ENCODE peak calls at places on chromosomes 1 and 21, in seven cellular contexts. R, S, J, N, A, Q and V are unnamed samples. For H3K4me1, the result is how much of the 10 kb centered on the place peaks cover.

GRCh38 chr1:25437672-25438071 is 7.0 kb downstream of the MACO1 start:
- DNase-seq in R (no peak), S (no peak), J (no peak), N (no peak), A (no peak), Q (no peak), V (no peak)

GRCh38 chr1:93692001-93692400 is 10.4 kb upstream of the BCAR3 start:
- DNase-seq in R (no peak), S (no peak), J (no peak), N (no peak), A (peak), Q (no peak), V (no peak)

GRCh38 chr1:57889686-57890360 is 466.0 kb upstream of the DAB1 start:
- DNase-seq in R (no peak), S (no peak), J (peak), N (peak), A (peak), Q (no peak), V (no peak)

GRCh38 chr1:55428944-55429931 is 214.1 kb upstream of the USP24 start:
- DNase-seq in R (no peak), S (no peak), J (peak), N (peak), A (peak), Q (peak), V (no peak)

GRCh38 chr1:64623750-64624445 is 121.0 kb upstream of the RAVER2 start:
- DNase-seq in R (no peak), S (no peak), J (peak), N (peak), A (peak), Q (no peak), V (no peak)

GRCh38 chr1:184792450-184792969 is 37.9 kb upstream of the EDEM3 start:
- DNase-seq in R (no peak), S (no peak), J (peak), N (peak), A (peak), Q (no peak), V (no peak)

GRCh38 chr1:145961425-145962156 is 2.8 kb downstream of the ANKRD34A start:
- DNase-seq in R (no peak), S (peak), J (peak), N (no peak), A (no peak), Q (no peak), V (peak)

GRCh38 chr1:236064674-236065508 is at the start of gene NID1:
- DNase-seq in R (peak), S (no peak), J (peak), N (peak), A (peak), Q (peak), V (peak)

GRCh38 chr1:178091986-178092745 is 1.7 kb upstream of the RASAL2 start:
- DNase-seq in R (no peak), S (no peak), J (peak), N (peak), A (no peak), Q (no peak), V (no peak)

GRCh38 chr21:35585878-35586277 is 474.4 kb downstream of the SETD4 start:
- DNase-seq in R (no peak), S (no peak), J (no peak), N (no peak), A (no peak), Q (no peak), V (no peak)

GRCh38 chr1:212537610-212538009 is 71.0 kb upstream of the ATF3 start:
- DNase-seq in R (no peak), S (no peak), J (no peak), N (no peak), A (no peak), Q (no peak), V (no peak)
- H3K4me1 ChIP-seq in R (under half), S (under half), J (under half), N (under half), A (under half), Q (under half), V (under half)

GRCh38 chr1:8551613-8552093 is 233.7 kb downstream of the SLC45A1 start:
- DNase-seq in R (no peak), S (no peak), J (no peak), N (no peak), A (no peak), Q (no peak), V (no peak)

GRCh38 chr1:8552820-8553397 is 235.0 kb downstream of the SLC45A1 start:
- DNase-seq in R (no peak), S (no peak), J (no peak), N (no peak), A (no peak), Q (no peak), V (no peak)

GRCh38 chr1:8547791-8548190 is 229.9 kb downstream of the SLC45A1 start:
- DNase-seq in R (no peak), S (no peak), J (peak), N (no peak), A (no peak), Q (no peak), V (no peak)

GRCh38 chr1:8552135-8552534 is 234.2 kb downstream of the SLC45A1 start:
- DNase-seq in R (peak), S (no peak), J (no peak), N (no peak), A (no peak), Q (no peak), V (no peak)

GRCh38 chr1:8551057-8551456 is 233.1 kb downstream of the SLC45A1 start:
- DNase-seq in R (no peak), S (no peak), J (no peak), N (no peak), A (no peak), Q (no peak), V (no peak)
- H3K27ac ChIP-seq in R (no peak), S (no peak), J (peak), N (no peak), A (no peak), Q (no peak), V (no peak)

DNA sequence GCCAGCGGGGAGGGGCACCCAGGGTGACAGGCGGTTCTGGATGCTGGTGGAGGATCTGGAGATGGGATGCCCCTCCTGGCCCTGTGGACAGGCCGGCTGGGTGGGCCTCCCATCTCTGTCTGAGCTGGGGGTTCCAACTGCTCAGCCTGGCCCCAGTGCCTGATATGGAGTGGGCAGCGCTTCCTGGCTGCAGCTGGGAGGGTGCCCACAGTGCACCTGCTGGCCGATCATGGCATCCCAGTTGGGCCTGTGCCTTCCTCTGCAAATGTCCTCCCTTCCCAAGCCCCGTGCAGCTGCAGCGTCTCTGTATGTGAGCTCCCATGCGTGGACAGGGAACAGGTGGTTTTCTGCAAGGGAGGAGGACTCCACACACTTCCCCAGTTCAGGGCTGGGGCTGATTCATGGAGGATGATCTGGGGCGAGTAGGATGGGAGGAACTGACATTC is 2.1 kb downstream of the PFKL start:
- DNase-seq in R (no peak), S (no peak), J (no peak), N (no peak), A (no peak), Q (no peak), V (no peak)
- H3K4me1 ChIP-seq in R (under half), S (under half), J (under half), N (under half), A (under half), Q (under half), V (under half)

DNA sequence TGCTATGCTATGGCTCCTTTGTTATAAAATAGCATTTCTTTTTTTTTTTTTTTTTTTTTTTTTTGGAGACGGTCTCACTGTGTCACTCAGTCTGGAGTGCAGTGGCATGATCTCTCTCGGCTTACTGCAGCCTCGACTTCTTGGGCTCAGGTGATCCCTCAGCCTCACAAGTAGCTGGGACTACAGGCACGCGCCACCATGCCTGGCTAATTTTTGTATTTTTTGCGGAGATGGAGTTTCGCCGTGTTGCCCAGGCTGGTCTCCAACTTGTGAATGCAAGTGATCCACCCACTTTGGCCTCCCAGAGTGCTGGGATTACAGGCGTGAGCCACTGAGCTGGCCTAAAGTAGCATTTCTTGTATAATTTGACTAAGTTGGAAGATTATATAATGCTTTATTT is 10.8 kb downstream of the CAMTA1 start:
- DNase-seq in R (no peak), S (no peak), J (peak), N (no peak), A (no peak), Q (no peak), V (no peak)
- H3K27ac ChIP-seq in R (no peak), S (no peak), J (peak), N (no peak), A (peak), Q (no peak), V (no peak)